ENCODE peak calls at places on chromosomes 3 and 15, in ten cellular contexts. One of them, this sample, is unnamed.

GRCh38 chr3:127556565-127556964 is 34.0 kb downstream of the TPRA1 start:
- DNase-seq in lung microvascular endothelial cell: no peak
- DNase-seq in NK-92 treated with Interleukin-12 subunit alpha and Interleukin-12 subunit beta, amount 100 ng/mL, for 24 hours: no peak
- DNase-seq in endothelial cell: no peak
- DNase-seq in stimulated activated CD4-positive, alpha-beta T cell treated with anti-CD3 and anti-CD28 coated beads, TNF-alpha, amount 100 ng/mL, for 4 hours: no peak
- DNase-seq in tibial nerve: no peak
- DNase-seq in NCI-H1436 treated with DMSO at 0.1 percent for 48 hours: no peak
- DNase-seq in pancreas: no peak
- DNase-seq in T-helper 9 cell: no peak
- DNase-seq in neural crest cell: no peak
- DNase-seq in this sample: no peak

GRCh38 chr15:57364282-57365007 is 11.9 kb upstream of the CGNL1 start:
- DNase-seq in stimulated activated CD4-positive, alpha-beta T cell treated with anti-CD3 and anti-CD28 coated beads, TNF-alpha, amount 100 ng/mL, for 4 hours: no peak
- DNase-seq in endothelial cell: peak
- DNase-seq in lung microvascular endothelial cell: no peak
- DNase-seq in NCI-H1436 treated with DMSO at 0.1 percent for 48 hours: no peak
- DNase-seq in neural crest cell: no peak
- DNase-seq in tibial nerve: peak
- DNase-seq in pancreas: no peak
- DNase-seq in NK-92 treated with Interleukin-12 subunit alpha and Interleukin-12 subunit beta, amount 100 ng/mL, for 24 hours: no peak
- DNase-seq in T-helper 9 cell: no peak
- DNase-seq in this sample: no peak

GRCh38 chr15:67915374-67916050 is 75.7 kb upstream of the RNU6-1 start:
- DNase-seq in neural crest cell: no peak
- DNase-seq in lung microvascular endothelial cell: no peak
- DNase-seq in NCI-H1436 treated with DMSO at 0.1 percent for 48 hours: no peak
- DNase-seq in tibial nerve: peak
- DNase-seq in pancreas: peak
- DNase-seq in T-helper 9 cell: no peak
- DNase-seq in endothelial cell: no peak
- DNase-seq in NK-92 treated with Interleukin-12 subunit alpha and Interleukin-12 subunit beta, amount 100 ng/mL, for 24 hours: no peak
- DNase-seq in stimulated activated CD4-positive, alpha-beta T cell treated with anti-CD3 and anti-CD28 coated beads, TNF-alpha, amount 100 ng/mL, for 4 hours: no peak
- DNase-seq in this sample: no peak

GRCh38 chr3:114242947-114243346 is 5.6 kb upstream of the ZNF80 start:
- DNase-seq in tibial nerve: no peak
- DNase-seq in endothelial cell: no peak
- DNase-seq in NK-92 treated with Interleukin-12 subunit alpha and Interleukin-12 subunit beta, amount 100 ng/mL, for 24 hours: no peak
- DNase-seq in pancreas: no peak
- DNase-seq in stimulated activated CD4-positive, alpha-beta T cell treated with anti-CD3 and anti-CD28 coated beads, TNF-alpha, amount 100 ng/mL, for 4 hours: no peak
- DNase-seq in NCI-H1436 treated with DMSO at 0.1 percent for 48 hours: no peak
- DNase-seq in T-helper 9 cell: no peak
- DNase-seq in neural crest cell: no peak
- DNase-seq in lung microvascular endothelial cell: no peak
- DNase-seq in this sample: no peak

GRCh38 chr3:98500019-98500418 is 2.5 kb downstream of the OR5K2 start:
- DNase-seq in NK-92 treated with Interleukin-12 subunit alpha and Interleukin-12 subunit beta, amount 100 ng/mL, for 24 hours: no peak
- DNase-seq in neural crest cell: no peak
- DNase-seq in T-helper 9 cell: no peak
- DNase-seq in tibial nerve: no peak
- DNase-seq in stimulated activated CD4-positive, alpha-beta T cell treated with anti-CD3 and anti-CD28 coated beads, TNF-alpha, amount 100 ng/mL, for 4 hours: no peak
- DNase-seq in endothelial cell: no peak
- DNase-seq in lung microvascular endothelial cell: no peak
- DNase-seq in NCI-H1436 treated with DMSO at 0.1 percent for 48 hours: no peak
- DNase-seq in pancreas: no peak
- DNase-seq in this sample: no peak

GRCh38 chr3:127747751-127748521 is 74.4 kb downstream of the MGLL start:
- DNase-seq in pancreas: peak
- DNase-seq in T-helper 9 cell: no peak
- DNase-seq in neural crest cell: no peak
- DNase-seq in NCI-H1436 treated with DMSO at 0.1 percent for 48 hours: peak
- DNase-seq in stimulated activated CD4-positive, alpha-beta T cell treated with anti-CD3 and anti-CD28 coated beads, TNF-alpha, amount 100 ng/mL, for 4 hours: no peak
- DNase-seq in tibial nerve: peak
- DNase-seq in endothelial cell: no peak
- DNase-seq in lung microvascular endothelial cell: peak
- DNase-seq in NK-92 treated with Interleukin-12 subunit alpha and Interleukin-12 subunit beta, amount 100 ng/mL, for 24 hours: no peak
- DNase-seq in this sample: no peak

GRCh38 chr3:127867412-127867811 is 45.1 kb upstream of the MGLL start:
- DNase-seq in NK-92 treated with Interleukin-12 subunit alpha and Interleukin-12 subunit beta, amount 100 ng/mL, for 24 hours: no peak
- DNase-seq in endothelial cell: no peak
- DNase-seq in neural crest cell: no peak
- DNase-seq in lung microvascular endothelial cell: no peak
- DNase-seq in stimulated activated CD4-positive, alpha-beta T cell treated with anti-CD3 and anti-CD28 coated beads, TNF-alpha, amount 100 ng/mL, for 4 hours: no peak
- DNase-seq in NCI-H1436 treated with DMSO at 0.1 percent for 48 hours: no peak
- DNase-seq in T-helper 9 cell: no peak
- DNase-seq in tibial nerve: no peak
- DNase-seq in pancreas: no peak
- DNase-seq in this sample: no peak

GRCh38 chr15:74203914-74204431 is 1.4 kb upstream of the STRA6 start:
- DNase-seq in endothelial cell: no peak
- DNase-seq in tibial nerve: peak
- DNase-seq in neural crest cell: no peak
- DNase-seq in NK-92 treated with Interleukin-12 subunit alpha and Interleukin-12 subunit beta, amount 100 ng/mL, for 24 hours: no peak
- DNase-seq in pancreas: no peak
- DNase-seq in NCI-H1436 treated with DMSO at 0.1 percent for 48 hours: no peak
- DNase-seq in T-helper 9 cell: no peak
- DNase-seq in stimulated activated CD4-positive, alpha-beta T cell treated with anti-CD3 and anti-CD28 coated beads, TNF-alpha, amount 100 ng/mL, for 4 hours: no peak
- DNase-seq in lung microvascular endothelial cell: no peak
- DNase-seq in this sample: no peak

GRCh38 chr15:58065445-58066041 is at the start of gene ALDH1A2:
- DNase-seq in tibial nerve: no peak
- DNase-seq in pancreas: peak
- DNase-seq in T-helper 9 cell: peak
- DNase-seq in neural crest cell: peak
- DNase-seq in NCI-H1436 treated with DMSO at 0.1 percent for 48 hours: no peak
- DNase-seq in NK-92 treated with Interleukin-12 subunit alpha and Interleukin-12 subunit beta, amount 100 ng/mL, for 24 hours: no peak
- DNase-seq in endothelial cell: peak
- DNase-seq in stimulated activated CD4-positive, alpha-beta T cell treated with anti-CD3 and anti-CD28 coated beads, TNF-alpha, amount 100 ng/mL, for 4 hours: no peak
- DNase-seq in lung microvascular endothelial cell: no peak
- DNase-seq in this sample: no peak

GRCh38 chr15:44782516-44782915 is 46.2 kb downstream of the TRIM69 start:
- DNase-seq in pancreas: no peak
- DNase-seq in NK-92 treated with Interleukin-12 subunit alpha and Interleukin-12 subunit beta, amount 100 ng/mL, for 24 hours: no peak
- DNase-seq in NCI-H1436 treated with DMSO at 0.1 percent for 48 hours: no peak
- DNase-seq in lung microvascular endothelial cell: no peak
- DNase-seq in endothelial cell: no peak
- DNase-seq in neural crest cell: no peak
- DNase-seq in tibial nerve: no peak
- DNase-seq in T-helper 9 cell: no peak
- DNase-seq in stimulated activated CD4-positive, alpha-beta T cell treated with anti-CD3 and anti-CD28 coated beads, TNF-alpha, amount 100 ng/mL, for 4 hours: no peak
- DNase-seq in this sample: no peak

GRCh38 chr3:154304936-154305335 is 19.4 kb downstream of the DHX36 start:
- DNase-seq in lung microvascular endothelial cell: no peak
- DNase-seq in endothelial cell: no peak
- DNase-seq in pancreas: no peak
- DNase-seq in T-helper 9 cell: no peak
- DNase-seq in NCI-H1436 treated with DMSO at 0.1 percent for 48 hours: no peak
- DNase-seq in neural crest cell: no peak
- DNase-seq in stimulated activated CD4-positive, alpha-beta T cell treated with anti-CD3 and anti-CD28 coated beads, TNF-alpha, amount 100 ng/mL, for 4 hours: no peak
- DNase-seq in tibial nerve: no peak
- DNase-seq in NK-92 treated with Interleukin-12 subunit alpha and Interleukin-12 subunit beta, amount 100 ng/mL, for 24 hours: no peak
- DNase-seq in this sample: no peak

GRCh38 chr3:143464850-143465249 is 345.3 kb downstream of the CHST2 start:
- DNase-seq in neural crest cell: no peak
- DNase-seq in T-helper 9 cell: no peak
- DNase-seq in pancreas: no peak
- DNase-seq in lung microvascular endothelial cell: no peak
- DNase-seq in endothelial cell: no peak
- DNase-seq in tibial nerve: no peak
- DNase-seq in NCI-H1436 treated with DMSO at 0.1 percent for 48 hours: no peak
- DNase-seq in stimulated activated CD4-positive, alpha-beta T cell treated with anti-CD3 and anti-CD28 coated beads, TNF-alpha, amount 100 ng/mL, for 4 hours: no peak
- DNase-seq in NK-92 treated with Interleukin-12 subunit alpha and Interleukin-12 subunit beta, amount 100 ng/mL, for 24 hours: no peak
- DNase-seq in this sample: no peak

GRCh38 chr15:76340802-76341365 is 4.3 kb downstream of the ISL2 start:
- DNase-seq in neural crest cell: peak
- DNase-seq in NK-92 treated with Interleukin-12 subunit alpha and Interleukin-12 subunit beta, amount 100 ng/mL, for 24 hours: no peak
- DNase-seq in stimulated activated CD4-positive, alpha-beta T cell treated with anti-CD3 and anti-CD28 coated beads, TNF-alpha, amount 100 ng/mL, for 4 hours: no peak
- DNase-seq in endothelial cell: no peak
- DNase-seq in T-helper 9 cell: no peak
- DNase-seq in pancreas: peak
- DNase-seq in lung microvascular endothelial cell: no peak
- DNase-seq in NCI-H1436 treated with DMSO at 0.1 percent for 48 hours: peak
- DNase-seq in tibial nerve: no peak
- DNase-seq in this sample: peak

GRCh38 chr15:25737218-25737643 is 125.9 kb downstream of the ATP10A start:
- DNase-seq in pancreas: no peak
- DNase-seq in NK-92 treated with Interleukin-12 subunit alpha and Interleukin-12 subunit beta, amount 100 ng/mL, for 24 hours: no peak
- DNase-seq in neural crest cell: no peak
- DNase-seq in T-helper 9 cell: no peak
- DNase-seq in endothelial cell: no peak
- DNase-seq in lung microvascular endothelial cell: no peak
- DNase-seq in stimulated activated CD4-positive, alpha-beta T cell treated with anti-CD3 and anti-CD28 coated beads, TNF-alpha, amount 100 ng/mL, for 4 hours: no peak
- DNase-seq in NCI-H1436 treated with DMSO at 0.1 percent for 48 hours: no peak
- DNase-seq in tibial nerve: peak
- DNase-seq in this sample: no peak

GRCh38 chr15:55277116-55277564 is 12.5 kb downstream of the RAB27A start:
- DNase-seq in pancreas: no peak
- DNase-seq in neural crest cell: no peak
- DNase-seq in T-helper 9 cell: peak
- DNase-seq in endothelial cell: no peak
- DNase-seq in NK-92 treated with Interleukin-12 subunit alpha and Interleukin-12 subunit beta, amount 100 ng/mL, for 24 hours: peak
- DNase-seq in NCI-H1436 treated with DMSO at 0.1 percent for 48 hours: no peak
- DNase-seq in stimulated activated CD4-positive, alpha-beta T cell treated with anti-CD3 and anti-CD28 coated beads, TNF-alpha, amount 100 ng/mL, for 4 hours: no peak
- DNase-seq in lung microvascular endothelial cell: peak
- DNase-seq in tibial nerve: no peak
- DNase-seq in this sample: peak